ENCODE peak calls at places on chromosome 7, in eight cellular contexts. K, C, O, B, Z, Y, X and D are unnamed samples.

GRCh38 chr7:116227678-116228239 is 17.4 kb downstream of the TES start:
- DNase-seq in K (peak), C (no peak), O (no peak), B (no peak), Z (peak), Y (peak), X (no peak), D (no peak)

GRCh38 chr7:102068846-102069245 is 217.8 kb upstream of the SH2B2 start:
- DNase-seq in K (no peak), C (no peak), O (no peak), B (no peak), Z (no peak), Y (no peak), X (no peak), D (no peak)

GRCh38 chr7:129199406-129199805 is 11.0 kb downstream of the SMO start:
- DNase-seq in K (no peak), C (no peak), O (no peak), B (no peak), Z (no peak), Y (no peak), X (no peak), D (no peak)

GRCh38 chr7:131322046-131322445 is 5.6 kb upstream of the MKLN1 start:
- DNase-seq in K (no peak), C (no peak), O (no peak), B (no peak), Z (no peak), Y (no peak), X (no peak), D (no peak)

GRCh38 chr7:141001561-141001960 is 13.2 kb downstream of the MRPS33 start:
- DNase-seq in K (no peak), C (no peak), O (no peak), B (no peak), Z (no peak), Y (no peak), X (no peak), D (no peak)

GRCh38 chr7:26624431-26624830 is 240.0 kb downstream of the SKAP2 start:
- DNase-seq in K (no peak), C (no peak), O (no peak), B (no peak), Z (no peak), Y (no peak), X (no peak), D (no peak)

GRCh38 chr7:152674860-152675760 is 831 bp downstream of the XRCC2 start:
- DNase-seq in K (peak), C (no peak), O (no peak), B (no peak), Z (peak), Y (no peak), X (no peak), D (peak)

GRCh38 chr7:4139656-4140320 is 542.3 kb upstream of the FOXK1 start:
- DNase-seq in K (no peak), C (peak), O (no peak), B (no peak), Z (no peak), Y (no peak), X (no peak), D (no peak)

GRCh38 chr7:3005257-3005656 is 38.4 kb downstream of the CARD11 start:
- DNase-seq in K (no peak), C (no peak), O (no peak), B (peak), Z (no peak), Y (peak), X (no peak), D (no peak)

GRCh38 chr7:118076564-118076963 is 107.4 kb upstream of the LSM8 start:
- DNase-seq in K (no peak), C (no peak), O (no peak), B (no peak), Z (no peak), Y (no peak), X (no peak), D (no peak)

GRCh38 chr7:123871998-123872867 is 27.3 kb downstream of the HYAL4 start:
- DNase-seq in K (peak), C (no peak), O (no peak), B (peak), Z (peak), Y (peak), X (no peak), D (peak)

GRCh38 chr7:47092331-47092730 is 489.6 kb downstream of the TNS3 start:
- DNase-seq in K (peak), C (no peak), O (no peak), B (no peak), Z (no peak), Y (no peak), X (no peak), D (no peak)

GRCh38 chr7:96998765-96999164 is 6.6 kb upstream of the DLX6 start:
- DNase-seq in K (no peak), C (no peak), O (no peak), B (no peak), Z (no peak), Y (no peak), X (no peak), D (no peak)

GRCh38 chr7:133650487-133651292 is 397.8 kb downstream of the EXOC4 start:
- DNase-seq in K (no peak), C (no peak), O (no peak), B (no peak), Z (peak), Y (no peak), X (no peak), D (no peak)

GRCh38 chr7:20561908-20562307 is 53.6 kb upstream of the ABCB5 start:
- DNase-seq in K (peak), C (no peak), O (no peak), B (no peak), Z (peak), Y (no peak), X (no peak), D (no peak)

GRCh38 chr7:51295435-51296269 is 21.0 kb downstream of the COBL start:
- DNase-seq in K (no peak), C (no peak), O (no peak), B (peak), Z (no peak), Y (no peak), X (no peak), D (no peak)

GRCh38 chr7:35286986-35287385 is 33.1 kb upstream of the TBX20 start:
- DNase-seq in K (no peak), C (no peak), O (no peak), B (no peak), Z (peak), Y (no peak), X (no peak), D (no peak)

GRCh38 chr7:80027616-80028173 is 106.9 kb upstream of the GNAI1 start:
- DNase-seq in K (peak), C (no peak), O (no peak), B (no peak), Z (no peak), Y (no peak), X (no peak), D (no peak)

GRCh38 chr7:139452948-139453672 is 30.4 kb downstream of the KLRG2 start:
- DNase-seq in K (peak), C (no peak), O (no peak), B (no peak), Z (peak), Y (no peak), X (no peak), D (no peak)

GRCh38 chr7:94374231-94374630 is 20.5 kb upstream of the COL1A2 start:
- DNase-seq in K (peak), C (peak), O (no peak), B (peak), Z (peak), Y (no peak), X (peak), D (no peak)

GRCh38 chr7:138247568-138248328 is 171.5 kb downstream of the AKR1D1 start:
- DNase-seq in K (peak), C (no peak), O (no peak), B (no peak), Z (peak), Y (no peak), X (no peak), D (no peak)

GRCh38 chr7:138402749-138403148 is 57.3 kb upstream of the TRIM24 start:
- DNase-seq in K (no peak), C (no peak), O (no peak), B (no peak), Z (no peak), Y (no peak), X (no peak), D (no peak)

GRCh38 chr7:53191836-53192443 is 156.5 kb downstream of the POM121L12 start:
- DNase-seq in K (no peak), C (no peak), O (no peak), B (no peak), Z (no peak), Y (no peak), X (no peak), D (no peak)

GRCh38 chr7:45074738-45075644 is 13.8 kb downstream of the NACAD start:
- DNase-seq in K (no peak), C (no peak), O (no peak), B (peak), Z (no peak), Y (no peak), X (no peak), D (no peak)

GRCh38 chr7:2166625-2167280 is 66.0 kb downstream of the MAD1L1 start:
- DNase-seq in K (no peak), C (no peak), O (peak), B (no peak), Z (no peak), Y (no peak), X (no peak), D (no peak)

GRCh38 chr7:99597762-99598501 is at the start of gene TMEM225B:
- DNase-seq in K (no peak), C (no peak), O (no peak), B (no peak), Z (no peak), Y (no peak), X (no peak), D (no peak)

GRCh38 chr7:46886669-46887374 is 695.1 kb downstream of the TNS3 start:
- DNase-seq in K (no peak), C (no peak), O (no peak), B (no peak), Z (no peak), Y (no peak), X (no peak), D (no peak)

GRCh38 chr7:137920637-137921473 is 74.1 kb upstream of the DGKI start:
- DNase-seq in K (peak), C (no peak), O (no peak), B (no peak), Z (peak), Y (no peak), X (no peak), D (no peak)

GRCh38 chr7:27478104-27478503 is 184.6 kb downstream of the HIBADH start:
- DNase-seq in K (no peak), C (no peak), O (no peak), B (no peak), Z (no peak), Y (no peak), X (no peak), D (no peak)

GRCh38 chr7:6615853-6616555 is 594 bp downstream of the ZNF853 start:
- DNase-seq in K (peak), C (peak), O (no peak), B (no peak), Z (no peak), Y (peak), X (no peak), D (no peak)

GRCh38 chr7:74012842-74013249 is 15.1 kb upstream of the ELN start:
- DNase-seq in K (peak), C (no peak), O (no peak), B (no peak), Z (no peak), Y (no peak), X (peak), D (no peak)

GRCh38 chr7:34104120-34104519 is 198.8 kb downstream of the BMPER start:
- DNase-seq in K (peak), C (no peak), O (no peak), B (no peak), Z (no peak), Y (no peak), X (no peak), D (no peak)

GRCh38 chr7:47378728-47379395 is 203.0 kb downstream of the TNS3 start:
- DNase-seq in K (no peak), C (no peak), O (no peak), B (peak), Z (no peak), Y (no peak), X (no peak), D (no peak)

GRCh38 chr7:94183289-94183749 is 179.2 kb upstream of the BET1 start:
- DNase-seq in K (peak), C (peak), O (no peak), B (no peak), Z (peak), Y (peak), X (no peak), D (peak)

GRCh38 chr7:16397497-16398210 is 23.7 kb downstream of the CRPPA start:
- DNase-seq in K (no peak), C (no peak), O (no peak), B (no peak), Z (peak), Y (no peak), X (no peak), D (no peak)

GRCh38 chr7:14767716-14768425 is 134.7 kb downstream of the DGKB start:
- DNase-seq in K (peak), C (no peak), O (no peak), B (no peak), Z (peak), Y (no peak), X (no peak), D (no peak)
- H3K27ac ChIP-seq in K (no peak), C (no peak), O (no peak), B (no peak), Z (no peak), Y (no peak), X (no peak), D (no peak)

GRCh38 chr7:92924800-92925199 is 88.4 kb upstream of the CDK6 start:
- DNase-seq in K (no peak), C (peak), O (no peak), B (no peak), Z (no peak), Y (no peak), X (no peak), D (no peak)
- H3K27ac ChIP-seq in K (no peak), C (no peak), O (no peak), B (no peak), Z (no peak), Y (no peak), X (no peak), D (no peak)

DNA sequence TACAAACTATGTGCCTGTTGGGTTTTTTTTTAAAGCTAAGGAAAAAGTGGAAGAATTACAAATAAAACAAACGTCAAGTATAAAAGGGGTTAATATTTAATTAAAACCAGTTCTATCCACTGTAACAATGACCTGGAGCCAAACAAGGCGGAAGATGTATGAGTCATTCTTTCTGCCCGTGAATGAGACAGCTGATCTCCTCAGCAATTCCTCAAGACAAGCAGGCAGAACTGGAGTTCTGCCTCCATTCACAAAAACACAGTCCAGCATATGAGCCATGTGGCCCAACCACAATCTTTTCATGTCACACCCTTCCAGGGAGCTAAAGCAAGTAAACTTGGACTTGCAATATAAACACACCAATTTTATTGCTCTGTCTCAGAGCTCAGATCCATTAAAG is 8.4 kb downstream of the ETV1 start:
- DNase-seq in K (peak), C (no peak), O (no peak), B (peak), Z (peak), Y (peak), X (no peak), D (peak)
- H3K27ac ChIP-seq in K (peak), C (peak), O (no peak), B (no peak), Z (no peak), Y (no peak), X (no peak), D (no peak)

DNA sequence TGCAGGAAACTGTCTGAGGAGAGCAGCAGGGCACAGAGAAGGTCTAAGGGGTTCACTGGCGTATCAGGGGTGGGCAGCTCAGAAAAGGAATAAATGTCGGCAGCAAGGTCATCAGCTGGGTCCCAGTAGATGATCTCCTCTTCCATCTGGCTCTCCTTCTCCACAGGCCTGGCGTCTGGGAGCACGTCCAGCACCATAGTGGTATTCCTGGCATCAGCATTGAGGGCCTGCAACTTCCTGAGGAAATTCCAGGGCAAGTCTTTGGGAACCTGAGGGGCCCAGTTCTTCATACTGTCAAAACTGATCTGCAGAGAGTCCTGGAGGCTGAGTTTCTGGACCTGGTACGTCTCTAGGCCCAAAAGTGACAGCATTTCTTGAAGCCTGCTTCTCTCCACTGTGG is 9.6 kb upstream of the MRPS24 start:
- DNase-seq in K (peak), C (no peak), O (no peak), B (no peak), Z (peak), Y (no peak), X (no peak), D (no peak)
- H3K27ac ChIP-seq in K (no peak), C (no peak), O (no peak), B (no peak), Z (peak), Y (no peak), X (peak), D (no peak)

GRCh38 chr7:23123465-23123864 is 17.9 kb downstream of the KLHL7 start:
- DNase-seq in K (no peak), C (no peak), O (no peak), B (no peak), Z (no peak), Y (no peak), X (no peak), D (no peak)

GRCh38 chr7:23133797-23134196 is 28.2 kb downstream of the KLHL7 start:
- DNase-seq in K (no peak), C (no peak), O (no peak), B (no peak), Z (peak), Y (no peak), X (no peak), D (no peak)

GRCh38 chr7:23129036-23129435 is 23.5 kb downstream of the KLHL7 start:
- DNase-seq in K (no peak), C (no peak), O (no peak), B (no peak), Z (no peak), Y (no peak), X (no peak), D (no peak)
- H3K27ac ChIP-seq in K (no peak), C (no peak), O (no peak), B (no peak), Z (peak), Y (no peak), X (no peak), D (no peak)

GRCh38 chr7:70436815-70437350 is 695.1 kb upstream of the GALNT17 start:
- DNase-seq in K (no peak), C (no peak), O (no peak), B (no peak), Z (no peak), Y (no peak), X (no peak), D (no peak)
- H3K27ac ChIP-seq in K (no peak), C (no peak), O (no peak), B (no peak), Z (no peak), Y (no peak), X (no peak), D (no peak)

GRCh38 chr7:5472432-5473315 is 49.0 kb upstream of the TNRC18 start:
- DNase-seq in K (no peak), C (no peak), O (no peak), B (no peak), Z (no peak), Y (no peak), X (no peak), D (no peak)
- H3K27ac ChIP-seq in K (no peak), C (no peak), O (no peak), B (no peak), Z (no peak), Y (no peak), X (no peak), D (no peak)

DNA sequence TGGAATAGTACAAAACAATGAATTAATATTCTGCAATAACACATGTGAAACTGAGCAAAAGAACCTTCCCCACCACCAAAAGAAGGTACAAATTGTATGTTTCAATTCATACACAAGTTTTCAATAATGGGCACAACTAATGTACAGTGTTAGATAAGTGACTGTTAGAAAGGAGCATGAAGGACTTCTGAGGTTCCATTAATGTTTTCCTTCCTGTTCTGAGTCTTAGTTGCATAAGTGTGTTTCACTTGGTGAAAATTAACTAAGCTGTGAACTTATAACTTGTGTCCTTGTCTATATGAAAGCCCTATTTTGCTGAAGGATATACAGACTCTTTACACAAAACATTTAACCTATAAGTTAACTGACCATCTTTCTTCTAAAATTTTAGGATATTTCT is 8.2 kb downstream of the GSAP start:
- DNase-seq in K (no peak), C (no peak), O (no peak), B (no peak), Z (no peak), Y (no peak), X (no peak), D (no peak)
- H3K27ac ChIP-seq in K (no peak), C (peak), O (no peak), B (no peak), Z (no peak), Y (peak), X (no peak), D (peak)

DNA sequence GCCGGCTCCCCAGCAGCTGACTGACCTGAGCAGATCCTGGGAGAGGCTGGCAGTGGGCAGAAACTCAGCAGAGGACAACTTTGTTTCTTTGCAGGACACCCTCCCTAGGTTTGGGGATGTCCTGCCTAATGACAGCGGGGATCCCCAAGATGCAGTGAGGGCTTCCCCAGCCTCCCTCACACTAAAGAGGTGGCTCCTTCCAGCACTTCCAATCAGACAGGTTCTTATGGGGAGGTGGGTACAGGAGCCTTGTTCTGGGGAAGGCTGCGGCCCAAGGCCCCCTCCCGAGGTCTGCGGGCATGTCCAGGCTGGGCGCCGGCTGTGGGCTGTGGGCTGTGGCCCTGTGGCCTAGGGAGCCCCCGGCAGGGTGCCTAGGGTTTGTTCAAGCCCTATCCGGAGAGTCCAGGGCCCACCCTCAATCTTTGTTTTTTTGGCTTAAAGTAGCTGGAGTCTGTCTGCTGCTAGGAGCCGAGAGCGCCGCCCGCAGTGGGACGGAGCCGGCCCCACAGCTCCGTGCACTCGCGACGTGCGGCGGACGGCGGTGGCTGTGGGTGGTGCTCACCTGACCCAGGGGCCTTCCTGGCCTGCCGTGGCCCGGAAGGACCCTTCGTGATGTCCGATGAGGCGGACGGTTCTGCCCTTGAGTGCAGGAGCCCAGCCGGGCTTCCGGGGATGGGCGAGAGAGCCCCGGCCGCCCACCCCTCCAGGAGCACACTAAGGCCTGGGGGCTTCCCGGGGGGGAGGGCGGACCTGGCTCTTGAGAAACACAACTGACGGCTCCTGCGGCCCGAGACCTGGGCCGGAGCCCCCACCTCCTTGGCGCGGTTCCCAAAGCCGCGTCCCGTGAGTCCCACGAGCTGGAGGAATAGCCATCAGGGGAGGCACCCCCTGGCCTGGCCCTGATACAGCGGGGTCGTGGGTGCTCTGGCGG is 57.2 kb downstream of the PDGFA start:
- DNase-seq in K (no peak), C (peak), O (no peak), B (no peak), Z (no peak), Y (no peak), X (no peak), D (no peak)
- H3K27ac ChIP-seq in K (no peak), C (no peak), O (no peak), B (no peak), Z (no peak), Y (no peak), X (peak), D (no peak)

GRCh38 chr7:129363-130221 is 62.8 kb upstream of the FAM20C start:
- DNase-seq in K (no peak), C (no peak), O (no peak), B (no peak), Z (peak), Y (no peak), X (no peak), D (no peak)
- H3K27ac ChIP-seq in K (no peak), C (peak), O (peak), B (no peak), Z (no peak), Y (no peak), X (peak), D (no peak)